ENCODE peak calls at places on chromosome 10, in ten cellular contexts. L is upper lobe of right lung, K is sigmoid colon, C is heart left ventricle, N is esophagus squamous epithelium, B is NT2/D1, U is Peyer's patch, X is PC-3, E is vagina, A is upper lobe of left lung. T is an unnamed sample.

GRCh38 chr10:22615819-22616499 is 98.4 kb downstream of the PIP4K2A start:
- DNase-seq in L (peak; percentile 79), K (peak; percentile 73), C (peak; percentile 35), N (no peak), B (no peak), U (peak; percentile 68), X (peak; percentile 82), E (no peak), A (peak; percentile 78), T (peak; percentile 36)

GRCh38 chr10:49189422-49189821 is 1.2 kb upstream of the TMEM273 start:
- DNase-seq in L (no peak), K (no peak), C (no peak), N (no peak), B (no peak), U (no peak), X (no peak), E (peak; percentile 70), A (no peak), T (no peak)

GRCh38 chr10:84138478-84139125 is 707 bp upstream of the GHITM start:
- DNase-seq in L (no peak), K (no peak), C (peak; percentile 10), N (no peak), B (no peak), U (peak; percentile 66), X (no peak), E (no peak), A (no peak), T (peak; percentile 77)

GRCh38 chr10:92239185-92239599 is 51.7 kb downstream of the CPEB3 start:
- DNase-seq in L (no peak), K (peak; percentile 63), C (no peak), N (no peak), B (no peak), U (no peak), X (no peak), E (no peak), A (no peak), T (no peak)

GRCh38 chr10:60140681-60141632 is 234.6 kb upstream of the CCDC6 start:
- DNase-seq in L (no peak), K (peak; percentile 80), C (no peak), N (no peak), B (peak; percentile 65), U (peak; percentile 72), X (peak; percentile 81), E (no peak), A (no peak), T (no peak)

GRCh38 chr10:22356324-22356873 is 11.1 kb downstream of the SPAG6 start:
- DNase-seq in L (no peak), K (no peak), C (no peak), N (no peak), B (no peak), U (no peak), X (no peak), E (no peak), A (no peak), T (no peak)

GRCh38 chr10:44818721-44819127 is 92.4 kb upstream of the TMEM72 start:
- DNase-seq in L (no peak), K (no peak), C (no peak), N (no peak), B (peak; percentile 16), U (no peak), X (no peak), E (no peak), A (no peak), T (no peak)

GRCh38 chr10:57964371-57964770 is 303.3 kb downstream of the IPMK start:
- DNase-seq in L (no peak), K (no peak), C (peak; percentile 61), N (no peak), B (no peak), U (no peak), X (peak; percentile 94), E (no peak), A (no peak), T (no peak)

GRCh38 chr10:119494224-119495060 is 48.1 kb downstream of the RGS10 start:
- DNase-seq in L (no peak), K (peak; percentile 74), C (no peak), N (no peak), B (no peak), U (no peak), X (peak; percentile 67), E (no peak), A (no peak), T (no peak)

GRCh38 chr10:35005868-35006267 is 84.3 kb downstream of the CUL2 start:
- DNase-seq in L (no peak), K (no peak), C (no peak), N (no peak), B (no peak), U (no peak), X (peak; percentile 100), E (no peak), A (no peak), T (no peak)

GRCh38 chr10:9239298-9239697 is 1184.8 kb downstream of the GATA3 start:
- DNase-seq in L (no peak), K (no peak), C (no peak), N (no peak), B (no peak), U (no peak), X (no peak), E (no peak), A (no peak), T (no peak)

GRCh38 chr10:124827474-124827873 is 25.9 kb downstream of the ABRAXAS2 start:
- DNase-seq in L (no peak), K (no peak), C (no peak), N (no peak), B (no peak), U (no peak), X (peak; percentile 47), E (no peak), A (no peak), T (peak; percentile 5)

GRCh38 chr10:15640536-15641085 is 79.1 kb downstream of the ITGA8 start:
- DNase-seq in L (no peak), K (no peak), C (no peak), N (no peak), B (no peak), U (no peak), X (no peak), E (no peak), A (no peak), T (no peak)

GRCh38 chr10:3828404-3829192 is 43.6 kb upstream of the KLF6 start:
- DNase-seq in L (no peak), K (peak; percentile 72), C (peak; percentile 46), N (no peak), B (no peak), U (no peak), X (peak; percentile 31), E (no peak), A (no peak), T (peak; percentile 55)

GRCh38 chr10:77741746-77742145 is 104.1 kb upstream of the KCNMA1 start:
- DNase-seq in L (no peak), K (no peak), C (no peak), N (no peak), B (no peak), U (no peak), X (no peak), E (no peak), A (no peak), T (no peak)

GRCh38 chr10:129740532-129741279 is 223.4 kb downstream of the EBF3 start:
- DNase-seq in L (no peak), K (no peak), C (no peak), N (no peak), B (no peak), U (peak; percentile 16), X (no peak), E (peak; percentile 49), A (no peak), T (no peak)

GRCh38 chr10:89697946-89698345 is 3.4 kb upstream of the KIF20B start:
- DNase-seq in L (no peak), K (no peak), C (no peak), N (no peak), B (no peak), U (no peak), X (no peak), E (no peak), A (no peak), T (no peak)

GRCh38 chr10:99340650-99341049 is 11.5 kb downstream of the CNNM1 start:
- DNase-seq in L (no peak), K (no peak), C (no peak), N (no peak), B (no peak), U (no peak), X (no peak), E (no peak), A (no peak), T (no peak)

GRCh38 chr10:99339563-99340047 is 10.4 kb downstream of the CNNM1 start:
- DNase-seq in L (no peak), K (no peak), C (no peak), N (no peak), B (no peak), U (no peak), X (no peak), E (no peak), A (no peak), T (no peak)

GRCh38 chr10:99343262-99343661 is 14.1 kb downstream of the CNNM1 start:
- DNase-seq in L (no peak), K (no peak), C (no peak), N (no peak), B (no peak), U (no peak), X (no peak), E (no peak), A (no peak), T (no peak)

GRCh38 chr10:99341248-99341647 is 12.1 kb downstream of the CNNM1 start:
- DNase-seq in L (no peak), K (no peak), C (no peak), N (no peak), B (no peak), U (no peak), X (no peak), E (no peak), A (no peak), T (no peak)

GRCh38 chr10:99341860-99342517 is 12.8 kb downstream of the CNNM1 start:
- DNase-seq in L (no peak), K (no peak), C (no peak), N (no peak), B (no peak), U (no peak), X (no peak), E (no peak), A (no peak), T (no peak)
- H3K4me3 ChIP-seq in L (no peak overlapping the region), K (no peak overlapping the region), C (peak overlapping the region; percentile 20), N (no peak overlapping the region), B (no peak overlapping the region), U (no peak overlapping the region), X (no peak overlapping the region), E (no peak overlapping the region), A (no peak overlapping the region), T (no peak overlapping the region)

GRCh38 chr10:100679327-100679726 is 66.1 kb upstream of the PAX2 start:
- DNase-seq in L (no peak), K (no peak), C (no peak), N (no peak), B (no peak), U (no peak), X (no peak), E (no peak), A (no peak), T (no peak)
- H3K36me3 ChIP-seq in L (no peaks in the 10 kb centered on the region), K (no peaks in the 10 kb centered on the region), C (no peaks in the 10 kb centered on the region), N (no peaks in the 10 kb centered on the region), B (no peaks in the 10 kb centered on the region), U (no peaks in the 10 kb centered on the region), X (no peaks in the 10 kb centered on the region), E (no peaks in the 10 kb centered on the region), A (no peaks in the 10 kb centered on the region), T (no peaks in the 10 kb centered on the region)

GRCh38 chr10:69318997-69319727 is 40.9 kb downstream of the HK1 start:
- DNase-seq in L (peak; percentile 92), K (peak; percentile 92), C (peak; percentile 88), N (no peak), B (no peak), U (peak; percentile 74), X (peak; percentile 76), E (no peak), A (peak; percentile 92), T (peak; percentile 67)
- H3K4me1 ChIP-seq in L (peaks cover 32% of the 10 kb centered on the region), K (peaks cover 46% of the 10 kb centered on the region), C (peaks cover 47% of the 10 kb centered on the region), N (peaks cover 79% of the 10 kb centered on the region), B (peaks cover 14% of the 10 kb centered on the region), U (peaks cover 16% of the 10 kb centered on the region), X (peaks cover 39% of the 10 kb centered on the region), E (peaks cover 57% of the 10 kb centered on the region), A (peaks cover 46% of the 10 kb centered on the region), T (peaks cover 49% of the 10 kb centered on the region)

GRCh38 chr10:67076175-67076574 is 150.3 kb downstream of the LRRTM3 start:
- DNase-seq in L (no peak), K (no peak), C (no peak), N (no peak), B (no peak), U (no peak), X (no peak), E (no peak), A (no peak), T (no peak)
- H3K4me3 ChIP-seq in L (no peak overlapping the region), K (no peak overlapping the region), C (no peak overlapping the region), N (no peak overlapping the region), B (no peak overlapping the region), U (no peak overlapping the region), X (no peak overlapping the region), E (no peak overlapping the region), A (no peak overlapping the region), T (no peak overlapping the region)

T was measured in CD4-positive, alpha-beta memory T cell.